ENCODE peak calls at places on chromosomes 11 and 22, in ten cellular contexts. B is T-helper 1 cell; A is EL; T is nephron progenitor cell; V is stimulated activated CD4-positive, alpha-beta T cell treated with anti-CD3 and anti-CD28 coated beads, Interleukin-12 subunit alpha, Interleukin-12 subunit beta, amount 100 ng/mL, for 48 hours; O is NCI-H524; E is fibroblast of lung; F is GM12878; N is M059J; M is GM04504. Z is an unnamed sample.

GRCh38 chr11:34308821-34309585 is 48.8 kb downstream of the ABTB2 start:
- DNase-seq in T (no peak), B (no peak), O (no peak), F (no peak), E (no peak), M (peak), V (no peak), N (peak), A (peak), Z (no peak)

GRCh38 chr11:57426439-57426753 is 525 bp downstream of the SLC43A3 start:
- DNase-seq in N (no peak), B (peak), T (no peak), E (no peak), M (no peak), A (no peak), O (no peak), V (no peak), F (no peak), Z (no peak)

GRCh38 chr11:4887591-4887990 is 5.9 kb downstream of the OR51T1 start:
- DNase-seq in N (no peak), T (no peak), F (no peak), B (no peak), M (no peak), O (no peak), A (no peak), V (no peak), E (no peak), Z (no peak)

GRCh38 chr22:46056169-46057041 is 79.4 kb upstream of the WNT7B start:
- DNase-seq in E (no peak), M (no peak), V (no peak), O (peak), B (no peak), N (peak), A (peak), T (no peak), F (no peak), Z (no peak)

GRCh38 chr11:1307163-1307870 is 2.1 kb downstream of the TOLLIP start:
- DNase-seq in T (no peak), O (no peak), M (no peak), E (no peak), V (no peak), F (no peak), N (no peak), B (no peak), A (no peak), Z (no peak)

GRCh38 chr22:41847300-41847699 is 14.4 kb downstream of the SREBF2 start:
- DNase-seq in O (peak), V (no peak), E (no peak), B (no peak), M (no peak), A (no peak), F (no peak), N (no peak), T (no peak), Z (no peak)

GRCh38 chr11:2120359-2121100 is 18.7 kb downstream of the IGF2 start:
- DNase-seq in V (no peak), M (no peak), O (no peak), B (no peak), E (no peak), A (no peak), F (no peak), T (no peak), N (no peak), Z (no peak)

GRCh38 chr11:58524232-58525036 is 16.5 kb upstream of the OR5B21 start:
- DNase-seq in O (peak), F (peak), E (peak), M (peak), N (peak), A (peak), B (peak), T (peak), V (no peak), Z (peak)

GRCh38 chr11:128776088-128776433 is 82.2 kb downstream of the FLI1 start:
- DNase-seq in B (peak), V (no peak), N (no peak), M (no peak), T (no peak), F (no peak), E (no peak), A (no peak), O (no peak), Z (no peak)

GRCh38 chr22:22193923-22194322 is 50.7 kb upstream of the VPREB1 start:
- DNase-seq in E (no peak), M (no peak), O (no peak), V (no peak), N (no peak), T (no peak), A (no peak), F (no peak), B (no peak), Z (no peak)

GRCh38 chr11:100105605-100106358 is 581.3 kb upstream of the ARHGAP42 start:
- DNase-seq in M (no peak), V (no peak), T (no peak), O (peak), A (no peak), N (no peak), F (no peak), B (no peak), E (no peak), Z (no peak)

GRCh38 chr11:20158597-20159257 is 1.5 kb downstream of the DBX1 start:
- DNase-seq in T (peak), V (no peak), B (no peak), F (no peak), E (peak), A (peak), M (peak), N (peak), O (peak), Z (peak)

GRCh38 chr11:109854696-109855095 is 238.5 kb upstream of the ZC3H12C start:
- DNase-seq in N (no peak), B (no peak), O (no peak), V (no peak), M (no peak), F (no peak), T (no peak), E (no peak), A (no peak), Z (no peak)

GRCh38 chr22:48944433-48944755 is 883.3 kb downstream of the BRD1 start:
- DNase-seq in F (no peak), M (no peak), T (no peak), N (no peak), B (no peak), E (no peak), O (peak), A (no peak), V (no peak), Z (no peak)

GRCh38 chr11:117946842-117947526 is 17.8 kb upstream of the TMPRSS13 start:
- DNase-seq in M (peak), E (peak), N (peak), B (peak), O (peak), V (peak), A (peak), F (no peak), T (peak), Z (peak)

GRCh38 chr22:24703101-24703500 is 71.4 kb downstream of the PIWIL3 start:
- DNase-seq in E (peak), B (no peak), O (no peak), A (peak), M (no peak), T (no peak), V (no peak), F (no peak), N (no peak), Z (no peak)

GRCh38 chr11:17985517-17985916 is 27.3 kb downstream of the SERGEF start:
- DNase-seq in O (no peak), T (no peak), V (no peak), E (no peak), N (peak), M (no peak), F (no peak), A (peak), B (no peak), Z (no peak)

GRCh38 chr11:126352934-126353801 is 2.3 kb upstream of the ST3GAL4 start:
- DNase-seq in M (no peak), B (peak), F (peak), A (peak), E (peak), N (peak), V (no peak), T (no peak), O (no peak), Z (peak)

GRCh38 chr11:11899401-11899800 is 57.6 kb downstream of the USP47 start:
- DNase-seq in O (no peak), E (no peak), V (no peak), F (no peak), B (no peak), T (no peak), N (no peak), M (no peak), A (no peak), Z (no peak)

GRCh38 chr11:104487035-104487775 is 323.3 kb upstream of the PDGFD start:
- DNase-seq in N (no peak), O (no peak), E (peak), F (no peak), M (no peak), B (no peak), V (no peak), A (no peak), T (no peak), Z (no peak)

GRCh38 chr11:118434553-118435232 is 1.6 kb upstream of the KMT2A start:
- DNase-seq in A (peak), B (no peak), N (peak), E (peak), V (no peak), O (no peak), M (no peak), F (no peak), T (peak), Z (no peak)

GRCh38 chr22:31093090-31093850 is 12.2 kb downstream of the SMTN start:
- DNase-seq in T (no peak), B (no peak), F (no peak), E (no peak), A (no peak), M (no peak), O (no peak), V (no peak), N (no peak), Z (no peak)

GRCh38 chr11:94857337-94857736 is 89.2 kb downstream of the AMOTL1 start:
- DNase-seq in T (no peak), B (no peak), V (no peak), O (no peak), A (no peak), N (no peak), F (no peak), E (no peak), M (no peak), Z (no peak)

GRCh38 chr11:1873048-1873812 is 18.5 kb downstream of the PRR33 start:
- DNase-seq in B (no peak), M (no peak), T (peak), O (no peak), A (no peak), F (no peak), E (peak), N (peak), V (no peak), Z (no peak)

GRCh38 chr11:97140885-97141494 is 751.2 kb downstream of the JRKL start:
- DNase-seq in N (peak), A (no peak), V (no peak), O (peak), B (no peak), F (no peak), E (peak), M (no peak), T (no peak), Z (no peak)

GRCh38 chr22:29940526-29940925 is 57.6 kb downstream of the MTMR3 start:
- DNase-seq in E (no peak), T (no peak), F (no peak), A (no peak), O (no peak), B (no peak), M (no peak), V (no peak), N (no peak), Z (no peak)

GRCh38 chr22:48581206-48581766 is 1246.4 kb downstream of the BRD1 start:
- DNase-seq in N (no peak), O (peak), V (no peak), F (no peak), T (no peak), E (no peak), M (no peak), B (no peak), A (no peak), Z (no peak)

GRCh38 chr11:87604350-87604749 is 566.6 kb downstream of the TMEM135 start:
- DNase-seq in B (no peak), T (no peak), M (no peak), F (no peak), E (no peak), A (no peak), O (no peak), V (no peak), N (no peak), Z (no peak)

GRCh38 chr11:108135845-108136599 is 14.7 kb downstream of the ACAT1 start:
- DNase-seq in E (peak), O (no peak), T (no peak), M (peak), B (peak), N (peak), F (no peak), A (peak), V (no peak), Z (no peak)

GRCh38 chr11:46678741-46679130 is 21.7 kb downstream of the ARHGAP1 start:
- DNase-seq in N (no peak), M (no peak), O (no peak), F (no peak), T (no peak), A (no peak), B (no peak), E (no peak), V (no peak), Z (no peak)

GRCh38 chr11:64156235-64157011 is 9.5 kb downstream of the MACROD1 start:
- DNase-seq in B (no peak), V (no peak), E (no peak), N (no peak), T (no peak), O (peak), A (no peak), F (no peak), M (no peak), Z (no peak)

GRCh38 chr11:129279326-129280026 is 87.4 kb upstream of the ARHGAP32 start:
- DNase-seq in A (peak), N (peak), M (peak), B (peak), V (no peak), E (peak), F (no peak), T (peak), O (peak), Z (peak)

GRCh38 chr11:112212710-112213109 is 13.5 kb upstream of the PTS start:
- DNase-seq in M (no peak), A (no peak), E (no peak), B (no peak), N (no peak), O (no peak), T (no peak), V (no peak), F (no peak), Z (no peak)

GRCh38 chr22:46219650-46220049 is 30.4 kb downstream of the CDPF1 start:
- DNase-seq in V (no peak), B (peak), T (no peak), A (no peak), E (no peak), O (no peak), F (peak), M (no peak), N (no peak), Z (no peak)

GRCh38 chr11:110379261-110379660 is 50.5 kb upstream of the FDX1 start:
- DNase-seq in O (no peak), V (no peak), F (no peak), A (no peak), M (no peak), E (no peak), T (no peak), N (no peak), B (no peak), Z (no peak)

GRCh38 chr11:3022300-3022967 is 30.3 kb upstream of the NAP1L4 start:
- DNase-seq in F (peak), B (peak), M (peak), A (peak), V (no peak), N (peak), E (peak), O (no peak), T (no peak), Z (peak)